ENCODE peak calls at places on chromosome 10, in nine cellular contexts. O, I, H, J, R, D, M, V and T are unnamed samples. For H3K4me1, the result is how much of the 10 kb centered on the place peaks cover.

GRCh38 chr10:28892818-28893547 is 215.7 kb downstream of the BAMBI start:
- DNase-seq in O (no peak), I (no peak), H (no peak), J (no peak), R (no peak), D (no peak), M (no peak), V (no peak), T (no peak)

GRCh38 chr10:27258838-27259532 is 18.4 kb upstream of the ACBD5 start:
- DNase-seq in O (peak), I (no peak), H (no peak), J (peak), R (no peak), D (no peak), M (no peak), V (peak), T (no peak)

GRCh38 chr10:7406712-7407333 is 4.0 kb downstream of the SFMBT2 start:
- DNase-seq in O (no peak), I (no peak), H (no peak), J (no peak), R (no peak), D (no peak), M (peak), V (no peak), T (no peak)

GRCh38 chr10:70672165-70672992 is at the start of gene ADAMTS14:
- DNase-seq in O (no peak), I (no peak), H (peak), J (peak), R (no peak), D (no peak), M (no peak), V (peak), T (no peak)

GRCh38 chr10:129108378-129108777 is 358.7 kb upstream of the MGMT start:
- DNase-seq in O (no peak), I (no peak), H (no peak), J (no peak), R (no peak), D (no peak), M (no peak), V (no peak), T (no peak)

GRCh38 chr10:115001506-115002381 is 63.7 kb downstream of the TRUB1 start:
- DNase-seq in O (no peak), I (no peak), H (no peak), J (no peak), R (peak), D (no peak), M (peak), V (no peak), T (no peak)

GRCh38 chr10:60148266-60148840 is 241.3 kb downstream of the ANK3 start:
- DNase-seq in O (no peak), I (no peak), H (peak), J (peak), R (no peak), D (no peak), M (no peak), V (no peak), T (no peak)

GRCh38 chr10:13416760-13417159 is 68.7 kb upstream of the SEPHS1 start:
- DNase-seq in O (no peak), I (no peak), H (no peak), J (no peak), R (no peak), D (no peak), M (no peak), V (no peak), T (no peak)

GRCh38 chr10:43727935-43728334 is 79.3 kb upstream of the ZNF32 start:
- DNase-seq in O (no peak), I (no peak), H (no peak), J (no peak), R (no peak), D (no peak), M (no peak), V (no peak), T (no peak)

GRCh38 chr10:24374134-24374915 is 165.4 kb downstream of the KIAA1217 start:
- DNase-seq in O (no peak), I (no peak), H (no peak), J (no peak), R (no peak), D (no peak), M (no peak), V (no peak), T (no peak)

GRCh38 chr10:46240684-46241565 is 45.9 kb upstream of the ANTXRL start:
- DNase-seq in O (peak), I (no peak), H (no peak), J (no peak), R (no peak), D (no peak), M (no peak), V (peak), T (no peak)

GRCh38 chr10:70379581-70380176 is 2.7 kb downstream of the LRRC20 start:
- DNase-seq in O (no peak), I (no peak), H (peak), J (no peak), R (no peak), D (no peak), M (no peak), V (peak), T (no peak)

GRCh38 chr10:8054498-8055407 is at the start of gene GATA3:
- DNase-seq in O (peak), I (no peak), H (peak), J (peak), R (no peak), D (no peak), M (no peak), V (peak), T (no peak)

GRCh38 chr10:84850826-84851225 is 522.4 kb downstream of the CCSER2 start:
- DNase-seq in O (no peak), I (no peak), H (no peak), J (no peak), R (no peak), D (no peak), M (no peak), V (no peak), T (no peak)

GRCh38 chr10:57262908-57263307 is 901.8 kb upstream of the ZWINT start:
- DNase-seq in O (no peak), I (no peak), H (no peak), J (no peak), R (no peak), D (no peak), M (no peak), V (no peak), T (no peak)

GRCh38 chr10:102935939-102936605 is 18.0 kb downstream of the CNNM2 start:
- DNase-seq in O (no peak), I (no peak), H (no peak), J (no peak), R (no peak), D (no peak), M (no peak), V (no peak), T (no peak)

GRCh38 chr10:20897146-20897834 is at the start of gene NEBL:
- DNase-seq in O (no peak), I (no peak), H (no peak), J (no peak), R (no peak), D (no peak), M (no peak), V (no peak), T (no peak)

GRCh38 chr10:9219860-9220259 is 1165.4 kb downstream of the GATA3 start:
- DNase-seq in O (no peak), I (no peak), H (no peak), J (no peak), R (no peak), D (no peak), M (no peak), V (no peak), T (no peak)

GRCh38 chr10:24931236-24931635 is 21.2 kb downstream of the PRTFDC1 start:
- DNase-seq in O (no peak), I (no peak), H (no peak), J (no peak), R (no peak), D (no peak), M (no peak), V (no peak), T (no peak)

GRCh38 chr10:13684252-13684791 is 97.6 kb downstream of the PRPF18 start:
- DNase-seq in O (peak), I (no peak), H (no peak), J (peak), R (no peak), D (peak), M (peak), V (no peak), T (peak)

GRCh38 chr10:101565370-101565900 is 22.6 kb downstream of the POLL start:
- DNase-seq in O (no peak), I (no peak), H (no peak), J (no peak), R (no peak), D (no peak), M (peak), V (no peak), T (peak)

GRCh38 chr10:11578802-11579255 is 32.6 kb downstream of the USP6NL start:
- DNase-seq in O (no peak), I (no peak), H (no peak), J (no peak), R (peak), D (no peak), M (no peak), V (no peak), T (no peak)

GRCh38 chr10:44706745-44707144 is 204.4 kb upstream of the TMEM72 start:
- DNase-seq in O (no peak), I (no peak), H (no peak), J (no peak), R (no peak), D (no peak), M (no peak), V (no peak), T (no peak)

GRCh38 chr10:79184141-79184625 is 115.4 kb downstream of the ZMIZ1 start:
- DNase-seq in O (peak), I (no peak), H (peak), J (no peak), R (no peak), D (no peak), M (no peak), V (no peak), T (no peak)
- H3K4me1 ChIP-seq in O (half or more), I (half or more), H (half or more), J (under half), R (under half), D (half or more), M (half or more), V (under half), T (half or more)

GRCh38 chr10:86710987-86711236 is 42.6 kb downstream of the LDB3 start:
- DNase-seq in O (no peak), I (no peak), H (no peak), J (no peak), R (no peak), D (no peak), M (no peak), V (no peak), T (no peak)
- TF ChIP-seq CTCF in O (no peak), I (no peak), H (no peak), J (no peak), R (no peak), D (no peak), M (peak), V (no peak), T (peak)

GRCh38 chr10:105594301-105594700 is 953.2 kb downstream of the SORCS3 start:
- DNase-seq in O (no peak), I (no peak), H (no peak), J (no peak), R (no peak), D (no peak), M (no peak), V (no peak), T (no peak)
- TF ChIP-seq EP300 in O (no peak), I (no peak), H (no peak), J (no peak), R (no peak), D (no peak), M (no peak), V (no peak), T (no peak)

GRCh38 chr10:73772280-73773151 is 9.3 kb upstream of the CHCHD1 start:
- DNase-seq in O (peak), I (peak), H (peak), J (peak), R (peak), D (peak), M (peak), V (peak), T (peak)
- H3K4me1 ChIP-seq in O (under half), I (under half), H (under half), J (under half), R (under half), D (half or more), M (under half), V (under half), T (under half)

GRCh38 chr10:110786172-110786571 is 85.6 kb upstream of the PDCD4 start:
- DNase-seq in O (no peak), I (no peak), H (no peak), J (no peak), R (no peak), D (no peak), M (no peak), V (no peak), T (no peak)
- TF ChIP-seq CTCF in O (no peak), I (no peak), H (no peak), J (no peak), R (no peak), D (no peak), M (no peak), V (no peak), T (no peak)

DNA sequence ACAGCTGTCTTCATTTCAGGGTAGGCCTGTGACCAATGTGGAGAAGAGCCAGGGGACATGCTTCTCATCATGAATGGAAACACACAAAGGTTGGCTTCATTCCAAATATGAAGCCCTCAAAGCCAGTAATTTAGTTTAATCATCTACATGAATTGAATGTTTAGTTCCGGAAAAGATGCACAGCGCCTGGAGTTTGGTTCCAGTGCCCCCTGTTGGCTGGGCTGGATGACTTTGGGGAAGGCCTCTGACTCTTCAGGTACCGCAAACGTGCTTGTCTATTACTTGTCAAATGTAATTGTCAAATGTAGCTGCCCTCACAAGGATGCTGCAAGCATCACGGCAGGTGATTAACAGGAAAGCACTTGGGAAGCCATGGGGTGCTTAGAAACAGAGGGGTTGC is 130.7 kb downstream of the ADRA2A start:
- DNase-seq in O (peak), I (no peak), H (no peak), J (peak), R (no peak), D (no peak), M (peak), V (peak), T (no peak)
- TF ChIP-seq EP300 in O (no peak), I (no peak), H (no peak), J (no peak), R (no peak), D (no peak), M (no peak), V (no peak), T (no peak)

DNA sequence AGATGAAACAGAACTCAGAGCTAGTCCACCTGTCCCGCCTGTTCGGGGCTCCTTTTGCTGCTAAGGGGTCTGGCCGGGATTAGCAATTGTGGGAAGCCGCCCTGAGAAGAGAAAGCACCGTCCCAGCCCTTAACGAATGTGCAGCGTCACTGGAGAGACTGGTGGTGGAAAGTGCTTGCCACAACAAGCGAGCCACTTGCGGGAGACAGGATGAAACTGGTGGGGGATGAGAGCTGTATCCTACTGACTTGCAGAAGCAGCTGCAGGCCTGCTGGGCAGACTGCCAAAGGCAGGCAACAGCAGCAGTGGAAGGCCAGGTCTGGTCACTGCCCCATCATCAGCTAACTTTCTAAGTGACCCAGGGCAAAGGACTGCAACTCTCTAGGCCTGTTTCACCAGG is 95.4 kb downstream of the FAM53B start:
- DNase-seq in O (peak), I (no peak), H (no peak), J (peak), R (peak), D (peak), M (peak), V (no peak), T (peak)
- H3K4me1 ChIP-seq in O (half or more), I (half or more), H (under half), J (under half), R (half or more), D (half or more), M (half or more), V (under half), T (half or more)

GRCh38 chr10:118544401-118544948 is 51.0 kb downstream of the PRLHR start:
- DNase-seq in O (no peak), I (no peak), H (no peak), J (no peak), R (no peak), D (no peak), M (no peak), V (no peak), T (no peak)
- TF ChIP-seq CTCF in O (no peak), I (no peak), H (no peak), J (peak), R (no peak), D (peak), M (no peak), V (no peak), T (no peak)